ENCODE peak calls at places on chromosomes 4 and X, in ten cellular contexts. U, Q, L, B, S, G, T, V, C and Z are unnamed samples.
A peak's percentile ranks its signal among the peaks of the same experiment; 100 is the strongest.

GRCh38 chr4:3253808-3254207 is 4.8 kb downstream of the MSANTD1 start:
- DNase-seq in U (no peak), Q (no peak), L (no peak), B (no peak), S (no peak), G (peak; percentile 77), T (peak; percentile 45), V (peak; percentile 31), C (no peak), Z (no peak)

GRCh38 chr4:42371306-42372063 is 25.8 kb upstream of the SHISA3 start:
- DNase-seq in U (peak; percentile 60), Q (peak; percentile 87), L (peak; percentile 5), B (peak; percentile 2), S (peak; percentile 63), G (no peak), T (no peak), V (no peak), C (peak; percentile 70), Z (peak; percentile 33)

GRCh38 chr4:157320092-157320491 is 99.6 kb downstream of the GRIA2 start:
- DNase-seq in U (no peak), Q (no peak), L (no peak), B (no peak), S (no peak), G (no peak), T (no peak), V (no peak), C (no peak), Z (no peak)

GRCh38 chr4:87211249-87211952 is 9.0 kb downstream of the KLHL8 start:
- DNase-seq in U (no peak), Q (peak; percentile 55), L (no peak), B (no peak), S (no peak), G (no peak), T (no peak), V (no peak), C (peak; percentile 20), Z (no peak)

GRCh38 chrX:39149761-39150160 is 348.5 kb downstream of the MID1IP1 start:
- DNase-seq in U (peak; percentile 40), Q (peak; percentile 76), L (peak; percentile 43), B (no peak), S (peak; percentile 65), G (peak; percentile 95), T (peak; percentile 93), V (peak; percentile 86), C (peak; percentile 32), Z (peak; percentile 54)

GRCh38 chr4:825969-826330 is at the start of gene CPLX1:
- DNase-seq in U (no peak), Q (no peak), L (no peak), B (no peak), S (peak; percentile 38), G (no peak), T (peak; percentile 76), V (peak; percentile 28), C (no peak), Z (no peak)

GRCh38 chrX:31333181-31333831 is 261.5 kb upstream of the FTHL17 start:
- DNase-seq in U (peak; percentile 84), Q (peak; percentile 48), L (no peak), B (peak; percentile 15), S (no peak), G (no peak), T (no peak), V (no peak), C (peak; percentile 78), Z (peak; percentile 80)

GRCh38 chrX:103656623-103657022 is 27.8 kb downstream of the TCEAL1 start:
- DNase-seq in U (peak; percentile 83), Q (peak; percentile 67), L (no peak), B (no peak), S (no peak), G (no peak), T (no peak), V (no peak), C (peak; percentile 45), Z (peak; percentile 41)

GRCh38 chr4:80266267-80266901 is at the start of gene FGF5:
- DNase-seq in U (peak; percentile 94), Q (peak; percentile 89), L (peak; percentile 1), B (peak; percentile 52), S (no peak), G (no peak), T (peak; percentile 83), V (peak; percentile 54), C (peak; percentile 94), Z (peak; percentile 65)

GRCh38 chrX:72430405-72430968 is 124.8 kb upstream of the CITED1 start:
- DNase-seq in U (no peak), Q (no peak), L (no peak), B (no peak), S (no peak), G (no peak), T (no peak), V (no peak), C (no peak), Z (no peak)

GRCh38 chr4:55575513-55575912 is 16.5 kb downstream of the PDCL2 start:
- DNase-seq in U (no peak), Q (no peak), L (no peak), B (no peak), S (no peak), G (no peak), T (no peak), V (no peak), C (no peak), Z (no peak)

GRCh38 chr4:74675673-74676279 is 118.5 kb downstream of the BTC start:
- DNase-seq in U (peak; percentile 76), Q (peak; percentile 83), L (peak; percentile 20), B (peak; percentile 72), S (peak; percentile 40), G (no peak), T (no peak), V (no peak), C (peak; percentile 73), Z (peak; percentile 74)

GRCh38 chrX:2500091-2500680 is 590 bp downstream of the DHRSX start:
- DNase-seq in U (peak; percentile 65), Q (peak; percentile 48), L (no peak), B (no peak), S (peak; percentile 62), G (peak; percentile 85), T (peak; percentile 81), V (peak; percentile 56), C (peak; percentile 54), Z (peak; percentile 65)

GRCh38 chr4:147843162-147843561 is 111.3 kb downstream of the ARHGAP10 start:
- DNase-seq in U (no peak), Q (no peak), L (no peak), B (no peak), S (peak; percentile 19), G (no peak), T (peak; percentile 68), V (no peak), C (no peak), Z (no peak)

GRCh38 chrX:130575831-130576404 is 174.1 kb downstream of the RBMX2 start:
- DNase-seq in U (peak; percentile 33), Q (peak; percentile 57), L (no peak), B (no peak), S (peak; percentile 31), G (peak; percentile 84), T (peak; percentile 67), V (peak; percentile 54), C (peak; percentile 32), Z (peak; percentile 47)

GRCh38 chr4:83108101-83108861 is 6.2 kb downstream of the PLAC8 start:
- DNase-seq in U (no peak), Q (no peak), L (no peak), B (no peak), S (no peak), G (no peak), T (no peak), V (no peak), C (no peak), Z (no peak)

DNA sequence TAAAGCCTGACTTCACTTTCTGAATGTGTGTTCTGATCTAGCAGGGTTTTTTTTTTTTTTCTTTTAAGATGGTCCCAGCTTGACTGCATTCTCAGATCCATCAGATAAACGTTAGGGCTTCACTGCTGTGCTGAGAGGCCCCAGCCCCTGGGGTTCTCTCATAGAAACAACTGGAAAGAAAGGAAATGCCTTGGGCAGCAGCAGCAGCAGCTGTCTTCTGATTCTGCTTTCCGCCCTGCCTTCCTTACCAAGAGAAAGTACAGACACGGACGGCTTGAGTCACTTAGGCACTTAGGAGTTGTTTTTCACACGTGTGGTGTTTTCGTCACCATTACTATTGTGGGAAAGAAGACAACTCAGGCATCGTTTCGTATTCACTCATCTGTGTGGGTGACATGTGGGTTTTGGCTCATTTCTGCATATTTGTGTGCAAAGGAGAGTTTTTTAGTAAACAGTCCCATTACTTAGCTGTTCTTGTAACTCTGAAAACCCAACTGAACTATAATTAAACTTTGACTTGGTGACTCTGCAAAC is 172.0 kb downstream of the PTTG2 start:
- DNase-seq in U (peak; percentile 99), Q (peak; percentile 99), L (no peak), B (peak; percentile 33), S (no peak), G (no peak), T (peak; percentile 55), V (no peak), C (peak; percentile 98), Z (peak; percentile 100)
- H3K4me3 ChIP-seq in U (peak overlapping the region; percentile 4), Q (peak overlapping the region; percentile 18), L (no peak overlapping the region), B (no peak overlapping the region), S (no peak overlapping the region), G (no peak overlapping the region), T (no peak overlapping the region), V (no peak overlapping the region), C (no peak overlapping the region), Z (no peak overlapping the region)

GRCh38 chrX:11967986-11968385 is 170.3 kb upstream of the FRMPD4 start:
- DNase-seq in U (peak; percentile 1), Q (peak; percentile 41), L (no peak), B (no peak), S (no peak), G (no peak), T (no peak), V (no peak), C (no peak), Z (no peak)
- TF ChIP-seq CTCF in U (no peak), Q (no peak), L (no peak), B (no peak), S (no peak), G (no peak), T (no peak), V (no peak), C (no peak), Z (no peak)

DNA sequence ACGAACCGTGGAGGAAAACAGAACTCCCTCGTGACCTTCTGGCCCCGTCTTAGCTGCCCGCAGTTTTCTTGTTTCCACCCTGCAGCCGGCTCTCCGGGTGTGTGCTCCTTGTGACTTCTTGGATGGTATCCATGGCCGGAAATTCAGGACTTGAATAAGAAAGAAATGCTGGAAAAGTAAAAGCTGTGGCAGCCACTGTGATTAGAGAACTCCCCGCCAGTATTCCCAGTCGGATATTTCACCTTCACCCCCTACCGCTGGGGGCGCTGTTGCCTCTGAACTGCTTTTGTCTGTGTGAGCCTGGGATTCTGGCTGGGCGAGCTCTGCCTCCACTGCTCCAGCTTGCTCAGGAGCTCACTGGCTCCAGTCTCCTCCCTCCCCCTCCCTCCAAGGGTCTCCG is 41.5 kb upstream of the CYP4V2 start:
- DNase-seq in U (no peak), Q (peak; percentile 80), L (no peak), B (no peak), S (peak; percentile 58), G (peak; percentile 91), T (peak; percentile 96), V (peak; percentile 78), C (peak; percentile 12), Z (peak; percentile 33)
- H3K4me3 ChIP-seq in U (no peak overlapping the region), Q (peak overlapping the region; percentile 33), L (no peak overlapping the region), B (no peak overlapping the region), S (no peak overlapping the region), G (no peak overlapping the region), T (no peak overlapping the region), V (peak overlapping the region; percentile 0), C (no peak overlapping the region), Z (no peak overlapping the region)

DNA sequence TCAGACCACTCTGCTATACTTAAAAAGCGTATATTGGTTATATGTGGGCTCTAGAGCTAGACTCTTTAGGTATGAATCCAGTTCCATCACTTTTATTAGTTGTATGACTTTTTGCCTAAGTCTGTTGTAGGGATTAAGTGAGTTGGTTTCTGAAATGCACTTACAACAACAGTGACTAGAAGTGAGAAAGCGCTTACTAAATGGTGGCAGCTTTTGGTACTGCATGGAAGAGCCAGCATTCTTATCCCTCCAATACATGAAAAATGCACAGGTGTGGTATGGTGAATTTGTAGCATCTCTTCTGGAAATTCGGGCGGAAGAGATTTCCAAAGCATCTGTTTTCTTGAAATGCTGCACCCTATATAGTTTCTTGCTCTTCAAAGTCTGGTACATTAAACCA is 117.1 kb downstream of the SPANXA1 start:
- DNase-seq in U (peak; percentile 6), Q (no peak), L (no peak), B (no peak), S (no peak), G (no peak), T (peak; percentile 38), V (no peak), C (no peak), Z (no peak)
- TF ChIP-seq CTCF in U (no peak), Q (no peak), L (no peak), B (no peak), S (no peak), G (no peak), T (peak; percentile 59), V (no peak), C (peak; percentile 3), Z (no peak)